ENCODE peak calls at places on chromosomes 11 and 22, in seven cellular contexts. One of them, this sample, is unnamed.

GRCh38 chr22:49833340-49834007 is 5.8 kb upstream of the BRD1 start:
- DNase-seq in left ventricle myocardium inferior: no peak
- DNase-seq in activated B cell treated with CpG ODN at 0.5 μM for 24 hours: no peak
- DNase-seq in M059J: no peak
- DNase-seq in choroid plexus epithelial cell: no peak
- DNase-seq in body of pancreas: peak
- DNase-seq in NCI-H1092: no peak
- DNase-seq in this sample: no peak

GRCh38 chr11:119356349-119357031 is 10.0 kb upstream of the MFRP start:
- DNase-seq in left ventricle myocardium inferior: peak
- DNase-seq in activated B cell treated with CpG ODN at 0.5 μM for 24 hours: peak
- DNase-seq in M059J: peak
- DNase-seq in choroid plexus epithelial cell: peak
- DNase-seq in body of pancreas: no peak
- DNase-seq in NCI-H1092: peak
- DNase-seq in this sample: no peak

GRCh38 chr11:19426022-19426718 is 185.4 kb upstream of the E2F8 start:
- DNase-seq in left ventricle myocardium inferior: no peak
- DNase-seq in activated B cell treated with CpG ODN at 0.5 μM for 24 hours: no peak
- DNase-seq in M059J: no peak
- DNase-seq in choroid plexus epithelial cell: no peak
- DNase-seq in body of pancreas: no peak
- DNase-seq in NCI-H1092: no peak
- DNase-seq in this sample: no peak

GRCh38 chr11:118618115-118618990 is 10.9 kb downstream of the PHLDB1 start:
- DNase-seq in left ventricle myocardium inferior: peak
- DNase-seq in activated B cell treated with CpG ODN at 0.5 μM for 24 hours: no peak
- DNase-seq in M059J: peak
- DNase-seq in choroid plexus epithelial cell: peak
- DNase-seq in body of pancreas: peak
- DNase-seq in NCI-H1092: no peak
- DNase-seq in this sample: no peak

GRCh38 chr22:46040471-46041465 is 63.8 kb upstream of the WNT7B start:
- DNase-seq in left ventricle myocardium inferior: peak
- DNase-seq in activated B cell treated with CpG ODN at 0.5 μM for 24 hours: no peak
- DNase-seq in M059J: peak
- DNase-seq in choroid plexus epithelial cell: no peak
- DNase-seq in body of pancreas: peak
- DNase-seq in NCI-H1092: no peak
- DNase-seq in this sample: no peak

GRCh38 chr11:64044730-64045386 is 9.1 kb downstream of the FLRT1 start:
- DNase-seq in left ventricle myocardium inferior: no peak
- DNase-seq in activated B cell treated with CpG ODN at 0.5 μM for 24 hours: no peak
- DNase-seq in M059J: no peak
- DNase-seq in choroid plexus epithelial cell: no peak
- DNase-seq in body of pancreas: peak
- DNase-seq in NCI-H1092: peak
- DNase-seq in this sample: peak

GRCh38 chr22:29765905-29766631 is 739 bp downstream of the ZMAT5 start:
- DNase-seq in left ventricle myocardium inferior: no peak
- DNase-seq in activated B cell treated with CpG ODN at 0.5 μM for 24 hours: no peak
- DNase-seq in M059J: no peak
- DNase-seq in choroid plexus epithelial cell: peak
- DNase-seq in body of pancreas: no peak
- DNase-seq in NCI-H1092: no peak
- DNase-seq in this sample: no peak

GRCh38 chr11:47278058-47278457 is 8.1 kb downstream of the MADD start:
- DNase-seq in left ventricle myocardium inferior: no peak
- DNase-seq in activated B cell treated with CpG ODN at 0.5 μM for 24 hours: no peak
- DNase-seq in M059J: no peak
- DNase-seq in choroid plexus epithelial cell: no peak
- DNase-seq in body of pancreas: no peak
- DNase-seq in NCI-H1092: no peak
- DNase-seq in this sample: no peak

GRCh38 chr22:41543854-41544670 is at the start of gene POLR3H:
- DNase-seq in left ventricle myocardium inferior: peak
- DNase-seq in activated B cell treated with CpG ODN at 0.5 μM for 24 hours: peak
- DNase-seq in M059J: peak
- DNase-seq in choroid plexus epithelial cell: peak
- DNase-seq in body of pancreas: peak
- DNase-seq in NCI-H1092: peak
- DNase-seq in this sample: peak

GRCh38 chr11:1391165-1392010 is 1.7 kb downstream of the BRSK2 start:
- DNase-seq in left ventricle myocardium inferior: no peak
- DNase-seq in activated B cell treated with CpG ODN at 0.5 μM for 24 hours: no peak
- DNase-seq in M059J: no peak
- DNase-seq in choroid plexus epithelial cell: no peak
- DNase-seq in body of pancreas: peak
- DNase-seq in NCI-H1092: no peak
- DNase-seq in this sample: peak

GRCh38 chr22:44399906-44400762 is 87.4 kb upstream of the SHISAL1 start:
- DNase-seq in left ventricle myocardium inferior: no peak
- DNase-seq in activated B cell treated with CpG ODN at 0.5 μM for 24 hours: peak
- DNase-seq in M059J: no peak
- DNase-seq in choroid plexus epithelial cell: no peak
- DNase-seq in body of pancreas: no peak
- DNase-seq in NCI-H1092: no peak
- DNase-seq in this sample: no peak

GRCh38 chr11:68998390-68998911 is 14.6 kb downstream of the MRGPRF start:
- DNase-seq in left ventricle myocardium inferior: no peak
- DNase-seq in activated B cell treated with CpG ODN at 0.5 μM for 24 hours: no peak
- DNase-seq in M059J: peak
- DNase-seq in choroid plexus epithelial cell: peak
- DNase-seq in body of pancreas: no peak
- DNase-seq in NCI-H1092: peak
- DNase-seq in this sample: peak

GRCh38 chr22:19064354-19065054 is 57.7 kb downstream of the DGCR2 start:
- DNase-seq in left ventricle myocardium inferior: no peak
- DNase-seq in activated B cell treated with CpG ODN at 0.5 μM for 24 hours: no peak
- DNase-seq in M059J: no peak
- DNase-seq in choroid plexus epithelial cell: no peak
- DNase-seq in body of pancreas: no peak
- DNase-seq in NCI-H1092: no peak
- DNase-seq in this sample: no peak

GRCh38 chr11:8040921-8041285 is 40.1 kb upstream of the TUB start:
- DNase-seq in left ventricle myocardium inferior: no peak
- DNase-seq in activated B cell treated with CpG ODN at 0.5 μM for 24 hours: no peak
- DNase-seq in M059J: no peak
- DNase-seq in choroid plexus epithelial cell: no peak
- DNase-seq in body of pancreas: no peak
- DNase-seq in NCI-H1092: no peak
- DNase-seq in this sample: no peak

GRCh38 chr11:120123946-120124345 is 14.0 kb downstream of the TRIM29 start:
- DNase-seq in left ventricle myocardium inferior: no peak
- DNase-seq in activated B cell treated with CpG ODN at 0.5 μM for 24 hours: no peak
- DNase-seq in M059J: peak
- DNase-seq in choroid plexus epithelial cell: no peak
- DNase-seq in body of pancreas: no peak
- DNase-seq in NCI-H1092: no peak
- DNase-seq in this sample: no peak

GRCh38 chr22:46007848-46008261 is 30.9 kb upstream of the WNT7B start:
- DNase-seq in left ventricle myocardium inferior: peak
- DNase-seq in activated B cell treated with CpG ODN at 0.5 μM for 24 hours: no peak
- DNase-seq in M059J: peak
- DNase-seq in choroid plexus epithelial cell: peak
- DNase-seq in body of pancreas: peak
- DNase-seq in NCI-H1092: peak
- DNase-seq in this sample: peak

GRCh38 chr11:20000393-20001134 is 159.7 kb downstream of the DBX1 start:
- DNase-seq in left ventricle myocardium inferior: peak
- DNase-seq in activated B cell treated with CpG ODN at 0.5 μM for 24 hours: no peak
- DNase-seq in M059J: peak
- DNase-seq in choroid plexus epithelial cell: no peak
- DNase-seq in body of pancreas: peak
- DNase-seq in NCI-H1092: peak
- DNase-seq in this sample: peak

GRCh38 chr11:72228229-72228843 is 3.8 kb downstream of the INPPL1 start:
- DNase-seq in left ventricle myocardium inferior: no peak
- DNase-seq in activated B cell treated with CpG ODN at 0.5 μM for 24 hours: no peak
- DNase-seq in M059J: no peak
- DNase-seq in choroid plexus epithelial cell: peak
- DNase-seq in body of pancreas: no peak
- DNase-seq in NCI-H1092: no peak
- DNase-seq in this sample: no peak

GRCh38 chr11:112610996-112611795 is 350.0 kb upstream of the NCAM1 start:
- DNase-seq in left ventricle myocardium inferior: no peak
- DNase-seq in activated B cell treated with CpG ODN at 0.5 μM for 24 hours: no peak
- DNase-seq in M059J: peak
- DNase-seq in choroid plexus epithelial cell: peak
- DNase-seq in body of pancreas: no peak
- DNase-seq in NCI-H1092: peak
- DNase-seq in this sample: no peak

GRCh38 chr11:24078056-24078455 is 418.8 kb upstream of the LUZP2 start:
- DNase-seq in left ventricle myocardium inferior: no peak
- DNase-seq in activated B cell treated with CpG ODN at 0.5 μM for 24 hours: no peak
- DNase-seq in M059J: no peak
- DNase-seq in choroid plexus epithelial cell: peak
- DNase-seq in body of pancreas: no peak
- DNase-seq in NCI-H1092: no peak
- DNase-seq in this sample: no peak

This sample was measured in NCI-H2227 treated with DMSO at 0.1 percent for 48 hours.